ENCODE peak calls at places on chromosome 19, in five cellular contexts. Y, P, G, S and K are unnamed samples.

GRCh38 chr19:46732966-46733692 is 12.7 kb upstream of the FKRP start:
- DNase-seq in Y (no peak), G (no peak), P (no peak), S (no peak), K (no peak)

GRCh38 chr19:2246801-2247361 is 2.2 kb upstream of the AMH start:
- DNase-seq in P (peak), S (peak), Y (no peak), G (no peak), K (no peak)

GRCh38 chr19:29115181-29115580 is 97.8 kb downstream of the UQCRFS1 start:
- DNase-seq in P (no peak), S (no peak), G (no peak), Y (no peak), K (no peak)

GRCh38 chr19:50749490-50749889 is 20.8 kb upstream of the GPR32 start:
- DNase-seq in G (no peak), P (no peak), S (no peak), Y (no peak), K (no peak)

GRCh38 chr19:35988824-35989223 is 6.2 kb upstream of the SDHAF1 start:
- DNase-seq in S (no peak), G (no peak), P (no peak), Y (no peak), K (no peak)

GRCh38 chr19:10922638-10923014 is 5.8 kb downstream of the YIPF2 start:
- DNase-seq in Y (no peak), G (no peak), S (no peak), P (no peak), K (no peak)

GRCh38 chr19:12411893-12412292 is 10.8 kb upstream of the ZNF799 start:
- DNase-seq in S (no peak), P (no peak), Y (no peak), G (no peak), K (no peak)

GRCh38 chr19:15283141-15283885 is 49.0 kb downstream of the BRD4 start:
- DNase-seq in P (peak), G (no peak), S (peak), Y (peak), K (no peak)

GRCh38 chr19:34963531-34964406 is at the start of gene ZNF792:
- DNase-seq in G (no peak), Y (peak), S (peak), P (peak), K (peak)

GRCh38 chr19:13057744-13058143 is 44.9 kb downstream of the LYL1 start:
- DNase-seq in Y (no peak), P (no peak), S (peak), G (no peak), K (no peak)

GRCh38 chr19:16216744-16217670 is 19.3 kb downstream of the AP1M1 start:
- DNase-seq in P (no peak), S (no peak), Y (no peak), G (no peak), K (no peak)

GRCh38 chr19:44722131-44723121 is 23.5 kb downstream of the CEACAM16 start:
- DNase-seq in S (no peak), P (no peak), Y (no peak), G (no peak), K (no peak)

GRCh38 chr19:47505506-47505905 is 9.4 kb downstream of the NAPA start:
- DNase-seq in Y (no peak), P (no peak), S (no peak), G (no peak), K (no peak)

GRCh38 chr19:5484398-5485285 is 29.4 kb downstream of the ZNRF4 start:
- DNase-seq in G (no peak), Y (no peak), S (peak), P (no peak), K (no peak)

GRCh38 chr19:31586282-31586681 is 237.0 kb upstream of the TSHZ3 start:
- DNase-seq in G (no peak), P (no peak), S (no peak), Y (no peak), K (no peak)

GRCh38 chr19:2119916-2120785 is 23.4 kb downstream of the IZUMO4 start:
- DNase-seq in P (no peak), G (no peak), S (no peak), Y (no peak), K (no peak)

GRCh38 chr19:42989851-42990250 is 36.4 kb downstream of the PSG11 start:
- DNase-seq in G (no peak), Y (no peak), P (no peak), S (no peak), K (peak)

GRCh38 chr19:38318595-38319142 is 976 bp upstream of the KCNK6 start:
- DNase-seq in P (no peak), G (no peak), S (peak), Y (no peak), K (no peak)

GRCh38 chr19:11598103-11598483 is 810 bp downstream of the ZNF627 start:
- DNase-seq in P (no peak), Y (no peak), S (no peak), G (no peak), K (no peak)

GRCh38 chr19:49791776-49792445 is 21.2 kb downstream of the FUZ start:
- DNase-seq in P (no peak), S (no peak), G (no peak), Y (no peak), K (no peak)

GRCh38 chr19:20038358-20039202 is 725 bp downstream of the ZNF682 start:
- DNase-seq in P (no peak), G (no peak), S (no peak), Y (no peak), K (no peak)